ENCODE peak calls at places on chromosomes 12 and 14, in seven cellular contexts. Z is SK-N-SH, J is HCT116, D is Panc1, U is GM23338, Y is HepG2, N is A549. W is an unnamed sample.

GRCh38 chr12:110844551-110845395 is 2.0 kb upstream of the CCDC63 start:
- DNase-seq in N (no peak), Y (no peak), J (no peak), D (no peak), U (no peak), Z (peak; percentile 71), W (no peak)

GRCh38 chr12:62658910-62659309 is 192.3 kb downstream of the MON2 start:
- DNase-seq in D (no peak), Y (no peak), Z (no peak), U (peak; percentile 33), J (no peak), N (no peak), W (no peak)

GRCh38 chr14:88310457-88310856 is 12.6 kb downstream of the KCNK10 start:
- DNase-seq in Z (no peak), D (no peak), U (no peak), J (no peak), Y (no peak), N (no peak), W (no peak)

GRCh38 chr12:108907861-108908302 is 28.0 kb downstream of the DAO start:
- DNase-seq in Z (no peak), D (no peak), U (peak; percentile 33), N (peak; percentile 18), J (no peak), Y (peak; percentile 10), W (no peak)

GRCh38 chr14:104749958-104750529 is 2.9 kb upstream of the SIVA1 start:
- DNase-seq in Y (no peak), N (no peak), D (no peak), J (no peak), Z (no peak), U (no peak), W (no peak)

GRCh38 chr14:26917086-26917485 is 319.3 kb upstream of the NOVA1 start:
- DNase-seq in Y (peak; percentile 28), J (no peak), N (no peak), U (peak; percentile 66), Z (peak; percentile 1), D (no peak), W (no peak)

GRCh38 chr14:34205799-34206198 is 254.9 kb upstream of the EGLN3 start:
- DNase-seq in N (no peak), J (no peak), Y (no peak), U (no peak), Z (no peak), D (no peak), W (no peak)

GRCh38 chr14:91714805-91715204 is 17.1 kb downstream of the CATSPERB start:
- DNase-seq in N (no peak), U (peak; percentile 59), D (no peak), Z (no peak), Y (no peak), J (no peak), W (no peak)

GRCh38 chr14:64649383-64649998 is 54.7 kb upstream of the PLEKHG3 start:
- DNase-seq in D (no peak), J (no peak), Z (no peak), U (peak; percentile 41), Y (no peak), N (no peak), W (no peak)

GRCh38 chr14:22813145-22813544 is 2.1 kb downstream of the SLC7A7 start:
- DNase-seq in D (no peak), Y (no peak), J (no peak), Z (no peak), U (no peak), N (no peak), W (no peak)

GRCh38 chr12:124603143-124603542 is 35.7 kb upstream of the NCOR2 start:
- DNase-seq in Y (no peak), U (no peak), J (no peak), N (no peak), D (no peak), Z (peak; percentile 76), W (no peak)

GRCh38 chr12:10749700-10750384 is 26.7 kb upstream of the YBX3 start:
- DNase-seq in Z (peak; percentile 63), J (peak; percentile 94), U (peak; percentile 93), N (peak; percentile 66), Y (peak; percentile 84), D (peak; percentile 78), W (peak; percentile 77)

GRCh38 chr14:73383356-73383755 is 75.0 kb downstream of the NUMB start:
- DNase-seq in D (no peak), J (no peak), U (no peak), N (no peak), Y (no peak), Z (no peak), W (no peak)

GRCh38 chr12:116924558-116925453 is 14.1 kb downstream of the FBXW8 start:
- DNase-seq in N (no peak), D (no peak), Y (peak; percentile 51), Z (no peak), U (no peak), J (peak; percentile 44), W (peak; percentile 46)

GRCh38 chr12:55852740-55853139 is 10.0 kb upstream of the MMP19 start:
- DNase-seq in Z (no peak), J (no peak), N (no peak), D (no peak), Y (no peak), U (no peak), W (no peak)
- TF ChIP-seq REST in Z (no peak), J (no peak), N (no peak), D (no peak), Y (no peak), U (no peak), W (no peak)

DNA sequence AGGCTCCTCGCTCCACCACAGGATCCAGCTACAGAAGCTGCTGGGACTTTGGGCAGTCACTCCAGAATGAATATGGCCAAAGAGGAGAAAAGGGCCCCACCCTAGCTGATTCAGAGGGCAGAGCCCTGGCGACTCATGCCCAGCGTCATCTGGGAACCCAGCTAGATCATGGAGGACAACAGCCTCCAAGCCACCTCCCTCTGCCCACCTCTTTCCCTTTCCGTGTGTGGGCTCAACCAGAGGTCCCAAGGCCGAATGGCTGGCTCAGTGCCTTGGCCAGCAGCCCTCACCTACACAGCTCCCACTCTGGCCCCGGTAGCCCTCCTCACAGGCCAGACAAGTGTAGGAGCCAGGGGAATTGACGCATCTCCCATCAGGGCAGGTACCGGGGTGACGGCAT is 17.4 kb downstream of the ISCA2 start:
- DNase-seq in Y (no peak), D (no peak), J (no peak), Z (no peak), U (no peak), N (no peak), W (no peak)
- TF ChIP-seq REST in Y (no peak), D (no peak), J (no peak), Z (no peak), U (no peak), N (no peak), W (no peak)

GRCh38 chr12:47832263-47832933 is 12.7 kb upstream of the HDAC7 start:
- DNase-seq in J (no peak), Z (no peak), D (no peak), Y (no peak), U (no peak), N (no peak), W (no peak)

GRCh38 chr12:47829584-47829983 is 9.9 kb upstream of the HDAC7 start:
- DNase-seq in J (no peak), N (no peak), U (no peak), D (no peak), Z (no peak), Y (no peak), W (no peak)

GRCh38 chr12:47825239-47825639 is 5.5 kb upstream of the HDAC7 start:
- DNase-seq in U (peak; percentile 34), J (no peak), Z (no peak), D (no peak), Y (no peak), N (peak; percentile 21), W (no peak)

GRCh38 chr12:47828008-47828966 is 8.6 kb upstream of the HDAC7 start:
- DNase-seq in D (no peak), Z (peak; percentile 79), J (no peak), U (no peak), Y (no peak), N (no peak), W (no peak)

GRCh38 chr12:47828967-47829482 is 9.3 kb upstream of the HDAC7 start:
- DNase-seq in N (peak; percentile 72), J (peak; percentile 41), Z (peak; percentile 83), Y (no peak), D (no peak), U (peak; percentile 76), W (no peak)
- TF ChIP-seq REST in N (no peak), J (no peak), Z (no peak), Y (no peak), D (no peak), U (no peak), W (no peak)

GRCh38 chr12:54195080-54195479 is 6.3 kb upstream of the SMUG1 start:
- DNase-seq in J (no peak), Z (no peak), U (no peak), D (no peak), N (no peak), Y (no peak), W (no peak)

GRCh38 chr12:54191126-54191525 is 2.3 kb upstream of the SMUG1 start:
- DNase-seq in Y (no peak), U (no peak), Z (no peak), N (no peak), J (no peak), D (no peak), W (no peak)

GRCh38 chr12:54189198-54189539 is 384 bp upstream of the SMUG1 start:
- DNase-seq in Z (no peak), U (no peak), Y (no peak), D (no peak), N (no peak), J (no peak), W (no peak)

GRCh38 chr12:54193437-54193836 is 4.7 kb upstream of the SMUG1 start:
- DNase-seq in Y (no peak), Z (peak; percentile 47), D (no peak), U (no peak), N (no peak), J (no peak), W (no peak)

DNA sequence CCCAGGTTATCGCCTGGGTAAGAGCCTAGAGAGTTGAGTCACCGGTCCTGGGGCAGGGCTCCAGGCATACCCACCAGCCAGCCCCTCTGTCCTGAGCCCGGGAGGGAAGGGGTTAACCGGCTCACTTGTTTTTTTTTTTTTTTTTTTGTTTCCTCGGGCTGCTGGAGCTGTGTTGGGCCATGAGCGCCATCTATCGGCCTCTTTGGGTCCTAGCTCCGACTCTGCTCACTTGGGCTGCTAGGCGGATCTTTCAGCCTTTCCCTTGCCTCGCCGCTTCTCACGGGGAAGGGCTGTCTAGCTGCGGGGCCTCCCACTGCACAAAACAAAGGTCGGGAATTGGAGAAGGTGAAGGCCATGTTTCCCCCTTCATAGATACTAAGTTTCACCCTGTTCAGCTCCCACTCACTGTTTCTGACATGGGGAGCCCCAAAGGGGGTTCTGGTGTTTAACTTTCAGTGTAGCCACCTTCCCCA is 2.8 kb upstream of the SMUG1 start:
- DNase-seq in Y (peak; percentile 78), N (peak; percentile 92), U (peak; percentile 94), D (peak; percentile 73), Z (peak; percentile 83), J (peak; percentile 77), W (peak; percentile 78)
- TF ChIP-seq REST in Y (no peak), N (no peak), U (no peak), D (no peak), Z (no peak), J (no peak), W (no peak)

DNA sequence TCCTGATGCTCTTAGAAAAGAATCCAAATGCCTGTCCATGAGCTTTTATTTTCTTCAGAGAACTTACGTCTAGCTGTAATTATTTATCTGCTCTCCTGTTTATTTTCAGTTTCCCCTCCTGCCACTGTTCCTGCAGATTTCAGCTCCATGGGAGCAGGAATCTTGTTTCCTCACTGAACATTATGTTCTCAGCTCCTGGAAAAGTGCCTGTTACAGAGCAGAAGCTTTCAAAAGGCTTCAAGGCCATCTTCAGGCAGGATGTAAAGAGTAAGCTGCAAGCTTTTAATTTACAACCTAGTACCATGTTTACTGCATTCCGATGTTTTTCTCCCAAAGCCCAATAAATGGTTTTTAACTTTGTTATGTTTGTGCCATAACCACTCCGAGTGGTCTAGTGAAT is 98.4 kb upstream of the BTG1 start:
- DNase-seq in J (no peak), D (no peak), N (no peak), U (peak; percentile 2), Z (no peak), Y (no peak), W (no peak)
- TF ChIP-seq REST in J (no peak), D (no peak), N (no peak), U (no peak), Z (no peak), Y (no peak), W (no peak)

W was measured in HL-60.